ENCODE peak calls at places on chromosomes 16 and 17, in five cellular contexts. A is activated naive CD8-positive, alpha-beta T cell treated with anti-CD3 and anti-CD28 coated beads for 36 hours; Q is hippocampal formation; B is T-helper 1 cell; G is GM20000. H is an unnamed sample.
A peak's percentile ranks its signal among the peaks of the same experiment; 100 is the strongest.

GRCh38 chr16:4846503-4846900 is 586 bp downstream of the GLYR1 start:
- DNase-seq in A (peak; percentile 27), Q (peak; percentile 21), B (no peak), G (peak; percentile 54), H (peak; percentile 15)

GRCh38 chr16:3266873-3267537 is 10.6 kb upstream of the MEFV start:
- DNase-seq in A (peak; percentile 21), Q (peak; percentile 34), B (no peak), G (no peak), H (no peak)

GRCh38 chr16:85785927-85786326 is 13.4 kb downstream of the EMC8 start:
- DNase-seq in A (no peak), Q (no peak), B (no peak), G (no peak), H (no peak)

GRCh38 chr17:58666858-58667267 is 25.0 kb downstream of the TEX14 start:
- DNase-seq in A (peak; percentile 25), Q (no peak), B (no peak), G (no peak), H (no peak)

GRCh38 chr17:2250140-2251095 is 53.2 kb downstream of the SMG6 start:
- DNase-seq in A (peak; percentile 49), Q (no peak), B (no peak), G (no peak), H (no peak)

GRCh38 chr17:70288540-70289290 is 119.4 kb downstream of the KCNJ2 start:
- DNase-seq in A (no peak), Q (no peak), B (no peak), G (no peak), H (no peak)

GRCh38 chr17:39872700-39873099 is 4.7 kb downstream of the ZPBP2 start:
- DNase-seq in A (no peak), Q (peak; percentile 15), B (no peak), G (no peak), H (no peak)

GRCh38 chr17:43940630-43941029 is 1.6 kb downstream of the PPY start:
- DNase-seq in A (peak; percentile 32), Q (no peak), B (no peak), G (no peak), H (no peak)

GRCh38 chr16:58021661-58022551 is 3.6 kb upstream of the MMP15 start:
- DNase-seq in A (no peak), Q (no peak), B (no peak), G (no peak), H (no peak)

GRCh38 chr17:19238167-19238505 is 970 bp downstream of the EPN2 start:
- DNase-seq in A (peak; percentile 3), Q (no peak), B (no peak), G (peak; percentile 52), H (no peak)